ENCODE peak calls at places on chromosomes 16 and 17, in seven cellular contexts. X is A673; R is left ventricle myocardium inferior; U is Caco-2; Z is right atrium auricular region; M is pancreas; L is naive thymus-derived CD4-positive, alpha-beta T cell. D is an unnamed sample. For H3K36me3, the result is how much of the 10 kb centered on the place peaks cover.

GRCh38 chr17:56842577-56842976 is 8.6 kb downstream of the DGKE start:
- DNase-seq in Z (no peak), M (no peak), R (no peak), L (no peak), X (no peak), U (no peak), D (no peak)

GRCh38 chr16:19861069-19861468 is 23.6 kb downstream of the GPRC5B start:
- DNase-seq in Z (no peak), X (no peak), L (no peak), M (no peak), R (no peak), U (no peak), D (no peak)

GRCh38 chr17:40610359-40610758 is 37.3 kb downstream of the SMARCE1 start:
- DNase-seq in U (no peak), Z (no peak), R (no peak), L (no peak), X (no peak), M (no peak), D (no peak)

GRCh38 chr16:15948532-15949209 is 745 bp upstream of the ABCC1 start:
- DNase-seq in Z (no peak), M (no peak), R (no peak), U (no peak), L (no peak), X (no peak), D (no peak)

GRCh38 chr16:57536306-57537193 is at the start of gene CCDC102A:
- DNase-seq in Z (peak), U (peak), R (peak), X (peak), L (peak), M (peak), D (no peak)

GRCh38 chr16:59459811-59460210 is 725.7 kb upstream of the GOT2 start:
- DNase-seq in L (no peak), U (no peak), R (no peak), Z (no peak), X (peak), M (no peak), D (no peak)

GRCh38 chr17:69539781-69540319 is 125.4 kb downstream of the MAP2K6 start:
- DNase-seq in Z (no peak), R (no peak), U (no peak), L (no peak), X (peak), M (no peak), D (peak)

GRCh38 chr16:52548261-52549010 is 1.5 kb upstream of the TOX3 start:
- DNase-seq in L (no peak), R (no peak), U (no peak), X (no peak), M (no peak), Z (no peak), D (no peak)

GRCh38 chr16:67184453-67185002 is 765 bp upstream of the MATCAP1 start:
- DNase-seq in M (peak), R (no peak), X (no peak), U (no peak), L (no peak), Z (no peak), D (no peak)

GRCh38 chr17:57518587-57519118 is 226.4 kb downstream of the CCDC182 start:
- DNase-seq in M (no peak), R (peak), U (peak), L (no peak), X (no peak), Z (no peak), D (no peak)

GRCh38 chr17:50459081-50459676 is 9.5 kb downstream of the CHAD start:
- DNase-seq in R (no peak), M (no peak), L (no peak), X (no peak), Z (no peak), U (peak), D (no peak)

GRCh38 chr17:72397223-72397667 is 276.4 kb downstream of the SOX9 start:
- DNase-seq in Z (no peak), U (no peak), L (no peak), X (no peak), R (no peak), M (no peak), D (no peak)

GRCh38 chr17:82020874-82021727 is 1.6 kb downstream of the CENPX start:
- DNase-seq in M (peak), X (peak), R (peak), L (peak), Z (peak), U (peak), D (peak)

GRCh38 chr17:62658136-62658535 is 30.7 kb downstream of the MRC2 start:
- DNase-seq in X (no peak), Z (no peak), R (no peak), U (no peak), L (no peak), M (no peak), D (no peak)

GRCh38 chr16:29806096-29806579 is at the start of gene MAZ:
- DNase-seq in U (no peak), X (peak), L (no peak), M (no peak), R (no peak), Z (no peak), D (no peak)

GRCh38 chr17:12024332-12024731 is 3.7 kb downstream of the MAP2K4 start:
- DNase-seq in R (no peak), L (no peak), U (no peak), M (no peak), X (no peak), Z (no peak), D (peak)

GRCh38 chr17:45248132-45248936 is 13.6 kb downstream of the SPATA32 start:
- DNase-seq in L (peak), R (no peak), U (peak), M (peak), X (no peak), Z (no peak), D (no peak)

GRCh38 chr16:4426021-4426684 is 485 bp downstream of the DNAJA3 start:
- DNase-seq in X (no peak), M (no peak), R (no peak), U (peak), Z (no peak), L (no peak), D (no peak)

GRCh38 chr17:21687136-21687953 is 5.0 kb upstream of the KCNJ18 start:
- DNase-seq in R (no peak), Z (no peak), X (no peak), M (no peak), U (no peak), L (no peak), D (no peak)

GRCh38 chr16:64144612-64145011 is 977.3 kb downstream of the CDH11 start:
- DNase-seq in M (no peak), Z (no peak), R (no peak), U (no peak), L (no peak), X (no peak), D (no peak)

GRCh38 chr17:81815646-81815985 is 11.7 kb downstream of the GCGR start:
- DNase-seq in U (no peak), Z (no peak), M (no peak), L (no peak), R (no peak), X (no peak), D (no peak)

GRCh38 chr17:2418572-2418971 is 17.7 kb upstream of the MNT start:
- DNase-seq in Z (no peak), U (no peak), X (no peak), L (no peak), M (peak), R (no peak), D (no peak)

GRCh38 chr17:1376061-1376460 is 24.0 kb downstream of the YWHAE start:
- DNase-seq in U (no peak), X (no peak), Z (no peak), L (no peak), R (no peak), M (no peak), D (no peak)

GRCh38 chr16:763903-764750 is 3.6 kb downstream of the MSLN start:
- DNase-seq in U (no peak), R (no peak), X (no peak), Z (no peak), L (no peak), M (no peak), D (no peak)

GRCh38 chr17:50507871-50508572 is at the start of gene MYCBPAP:
- DNase-seq in X (peak), R (peak), M (peak), L (peak), Z (peak), U (peak), D (no peak)

GRCh38 chr17:46984892-46985291 is 5.8 kb upstream of the RPRML start:
- DNase-seq in L (no peak), X (no peak), R (no peak), U (no peak), Z (no peak), M (peak), D (no peak)

GRCh38 chr17:59756236-59756818 is 48.9 kb downstream of the VMP1 start:
- DNase-seq in L (no peak), R (no peak), X (no peak), U (peak), Z (no peak), M (no peak), D (peak)

GRCh38 chr16:51542856-51543510 is 391.9 kb upstream of the SALL1 start:
- DNase-seq in X (peak), Z (no peak), M (no peak), R (no peak), L (no peak), U (no peak), D (no peak)

GRCh38 chr17:1673041-1673790 is 11.5 kb downstream of the PRPF8 start:
- DNase-seq in U (no peak), R (no peak), X (no peak), L (no peak), M (no peak), Z (no peak), D (no peak)

GRCh38 chr16:3841729-3842508 is 38.6 kb downstream of the CREBBP start:
- DNase-seq in X (no peak), Z (no peak), L (no peak), R (no peak), M (no peak), U (no peak), D (no peak)

GRCh38 chr17:71110326-71110725 is 941.0 kb downstream of the KCNJ2 start:
- DNase-seq in Z (no peak), X (no peak), M (no peak), L (no peak), R (no peak), U (no peak), D (peak)

GRCh38 chr17:10836966-10837599 is 804 bp downstream of the PIRT start:
- DNase-seq in L (no peak), Z (no peak), X (no peak), R (no peak), M (peak), U (no peak), D (no peak)

GRCh38 chr17:521168-521525 is 168.5 kb upstream of the RPH3AL start:
- DNase-seq in L (no peak), U (no peak), R (no peak), X (no peak), M (no peak), Z (no peak), D (no peak)

DNA sequence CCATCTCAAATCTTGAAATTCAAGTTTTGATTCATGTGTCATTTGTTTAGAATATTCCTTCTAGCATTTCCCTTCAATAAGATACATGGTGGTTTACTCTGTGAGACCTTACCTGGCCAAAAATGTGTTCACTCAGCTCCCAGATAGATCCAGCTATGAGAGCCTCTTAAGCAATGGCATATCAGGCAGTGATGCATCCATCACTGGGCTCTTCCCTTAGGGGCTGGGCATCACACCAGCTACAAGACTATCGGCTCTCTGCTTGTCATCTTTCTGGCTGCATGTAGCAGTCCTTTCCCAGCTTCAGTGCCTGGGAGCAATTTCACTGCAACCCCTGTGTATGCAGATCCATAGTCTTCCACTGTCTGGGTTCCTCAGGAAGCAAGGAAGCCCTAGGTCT is 40.6 kb downstream of the GOSR1 start:
- DNase-seq in Z (no peak), X (no peak), M (no peak), L (no peak), U (no peak), R (no peak), D (no peak)
- H3K36me3 ChIP-seq in Z (under half), X (under half), M (under half), L (under half), U (under half), R (half or more), D (under half)

GRCh38 chr16:88580371-88580770 is 10.2 kb downstream of the ZC3H18 start:
- DNase-seq in U (no peak), L (no peak), X (no peak), R (no peak), M (no peak), Z (no peak), D (no peak)
- H3K36me3 ChIP-seq in U (under half), L (under half), X (under half), R (half or more), M (under half), Z (under half), D (under half)

DNA sequence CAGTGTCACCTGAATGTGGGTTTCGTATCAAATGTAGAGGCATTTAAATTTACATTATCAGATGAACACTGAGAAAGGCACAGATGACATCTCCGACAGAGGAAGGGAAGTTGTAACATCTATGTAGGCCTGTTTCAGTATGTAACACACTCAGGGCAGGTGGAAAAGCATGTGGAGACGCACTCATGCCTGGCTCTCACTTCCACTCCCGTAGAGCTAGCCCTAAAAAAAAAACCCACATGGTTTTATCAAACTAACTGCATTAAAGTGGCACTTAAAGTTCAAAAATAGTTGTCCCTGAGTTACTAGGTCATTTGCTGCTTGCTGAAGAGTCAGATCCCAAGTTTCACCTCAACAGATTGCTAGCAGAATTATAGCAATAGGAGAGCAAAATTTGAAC is 6.1 kb upstream of the ANKFY1 start:
- DNase-seq in Z (no peak), L (no peak), R (no peak), X (no peak), M (no peak), U (no peak), D (no peak)
- H3K36me3 ChIP-seq in Z (under half), L (under half), R (under half), X (under half), M (under half), U (under half), D (under half)

GRCh38 chr16:69651217-69651616 is 75.1 kb downstream of the NQO1 start:
- DNase-seq in Z (no peak), L (no peak), R (no peak), X (no peak), M (no peak), U (no peak), D (no peak)
- H3K36me3 ChIP-seq in Z (half or more), L (under half), R (half or more), X (under half), M (under half), U (under half), D (under half)

GRCh38 chr16:23615805-23616204 is 19.7 kb upstream of the NDUFAB1 start:
- DNase-seq in R (no peak), U (peak), M (no peak), L (no peak), X (no peak), Z (no peak), D (no peak)
- H3K36me3 ChIP-seq in R (half or more), U (under half), M (under half), L (under half), X (under half), Z (under half), D (under half)

DNA sequence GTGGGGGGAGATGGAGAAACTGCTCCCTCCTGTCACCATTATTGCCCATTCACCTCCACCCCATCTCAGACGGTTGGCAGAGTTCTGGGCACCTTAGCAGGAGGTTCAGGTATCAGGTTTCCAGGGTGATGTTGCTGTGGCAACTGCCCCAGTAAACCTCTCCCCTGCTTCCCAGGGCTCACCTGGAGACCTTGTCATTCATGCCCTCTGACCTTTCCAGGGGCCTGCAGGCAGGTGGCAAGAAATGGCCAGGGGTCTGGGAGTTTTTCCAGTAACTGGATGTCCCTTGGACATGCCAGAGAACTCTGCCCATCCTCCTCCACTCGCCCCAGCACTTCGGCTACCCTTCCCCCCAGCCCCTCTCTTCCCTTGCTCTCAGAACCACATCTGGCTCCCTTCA is 8.4 kb downstream of the MLLT6 start:
- DNase-seq in U (no peak), X (no peak), L (no peak), M (no peak), R (no peak), Z (no peak), D (no peak)
- H3K36me3 ChIP-seq in U (under half), X (under half), L (under half), M (under half), R (half or more), Z (half or more), D (under half)

GRCh38 chr17:76404976-76405563 is 20.7 kb downstream of the SPHK1 start:
- DNase-seq in M (no peak), X (no peak), U (no peak), R (peak), L (no peak), Z (peak), D (no peak)
- H3K36me3 ChIP-seq in M (under half), X (under half), U (under half), R (under half), L (under half), Z (under half), D (under half)

GRCh38 chr17:18250259-18250658 is 8.3 kb downstream of the FLII start:
- DNase-seq in M (peak), U (no peak), X (no peak), L (no peak), Z (no peak), R (no peak), D (no peak)

GRCh38 chr17:18246880-18247612 is 11.5 kb downstream of the FLII start:
- DNase-seq in R (peak), L (no peak), X (peak), Z (no peak), M (peak), U (peak), D (no peak)

GRCh38 chr17:18247613-18248001 is 10.9 kb downstream of the FLII start:
- DNase-seq in R (peak), U (no peak), X (no peak), M (no peak), L (no peak), Z (no peak), D (no peak)

GRCh38 chr17:18248300-18248731 is 10.2 kb downstream of the FLII start:
- DNase-seq in R (peak), L (peak), U (peak), X (peak), M (no peak), Z (peak), D (no peak)

GRCh38 chr17:18248811-18249210 is 9.7 kb downstream of the FLII start:
- DNase-seq in L (no peak), Z (no peak), M (no peak), X (no peak), U (no peak), R (no peak), D (no peak)
- H3K36me3 ChIP-seq in L (under half), Z (half or more), M (half or more), X (under half), U (under half), R (half or more), D (under half)

GRCh38 chr17:78421084-78421533 is 42.7 kb downstream of the PGS1 start:
- DNase-seq in U (no peak), R (no peak), Z (no peak), M (no peak), X (no peak), L (no peak), D (no peak)
- H3K36me3 ChIP-seq in U (under half), R (under half), Z (under half), M (under half), X (under half), L (under half), D (under half)

GRCh38 chr17:18064053-18064452 is 23.7 kb upstream of the DRG2 start:
- DNase-seq in U (no peak), Z (no peak), R (no peak), X (no peak), M (no peak), L (no peak), D (no peak)
- H3K36me3 ChIP-seq in U (under half), Z (half or more), R (half or more), X (under half), M (under half), L (under half), D (under half)

D was measured in kidney epithelial cell.